ENCODE peak calls at places on chromosome 2, in seven cellular contexts. I, N, B, C, K, Q and W are unnamed samples.
A peak's percentile ranks its signal among the peaks of the same experiment; 100 is the strongest.

GRCh38 chr2:183946193-183946592 is 652.1 kb upstream of the ZNF804A start:
- DNase-seq in I (no peak), N (no peak), B (no peak), C (no peak), K (no peak), Q (no peak), W (no peak)

GRCh38 chr2:30693821-30694281 is 113.4 kb downstream of the CAPN13 start:
- DNase-seq in I (no peak), N (no peak), B (no peak), C (no peak), K (no peak), Q (no peak), W (no peak)

GRCh38 chr2:8886876-8887275 is 49.5 kb upstream of the KIDINS220 start:
- DNase-seq in I (no peak), N (no peak), B (no peak), C (no peak), K (no peak), Q (no peak), W (no peak)

GRCh38 chr2:156333951-156334495 is 1.5 kb upstream of the NR4A2 start:
- DNase-seq in I (no peak), N (peak; percentile 79), B (peak; percentile 49), C (peak; percentile 70), K (no peak), Q (no peak), W (peak; percentile 41)

GRCh38 chr2:15223887-15224286 is 337.2 kb downstream of the NBAS start:
- DNase-seq in I (peak; percentile 39), N (no peak), B (no peak), C (no peak), K (no peak), Q (no peak), W (no peak)

GRCh38 chr2:3585239-3586109 is 9.4 kb upstream of the COLEC11 start:
- DNase-seq in I (peak; percentile 24), N (peak; percentile 60), B (peak; percentile 82), C (no peak), K (no peak), Q (no peak), W (peak; percentile 54)

GRCh38 chr2:222673883-222674282 is 2.4 kb downstream of the MOGAT1 start:
- DNase-seq in I (no peak), N (no peak), B (no peak), C (no peak), K (no peak), Q (no peak), W (no peak)

GRCh38 chr2:234951386-234952269 is at the start of gene SH3BP4:
- DNase-seq in I (peak; percentile 62), N (peak; percentile 95), B (peak; percentile 99), C (no peak), K (peak; percentile 63), Q (no peak), W (peak; percentile 91)

GRCh38 chr2:136115183-136115751 is 2.7 kb downstream of the CXCR4 start:
- DNase-seq in I (no peak), N (no peak), B (no peak), C (no peak), K (no peak), Q (no peak), W (no peak)

GRCh38 chr2:23220687-23221086 is 164.3 kb upstream of the KLHL29 start:
- DNase-seq in I (no peak), N (no peak), B (no peak), C (no peak), K (no peak), Q (no peak), W (no peak)

GRCh38 chr2:14774569-14774968 is 142.1 kb downstream of the LRATD1 start:
- DNase-seq in I (no peak), N (no peak), B (no peak), C (no peak), K (no peak), Q (no peak), W (no peak)

GRCh38 chr2:69597105-69597504 is 46.4 kb downstream of the AAK1 start:
- DNase-seq in I (no peak), N (no peak), B (no peak), C (no peak), K (no peak), Q (no peak), W (no peak)

GRCh38 chr2:20052872-20053281 is 1.4 kb upstream of the LAPTM4A start:
- DNase-seq in I (peak; percentile 73), N (peak; percentile 84), B (peak; percentile 63), C (no peak), K (peak; percentile 81), Q (peak; percentile 57), W (peak; percentile 40)

GRCh38 chr2:97267411-97268074 is 154.6 kb downstream of the ANKRD36 start:
- DNase-seq in I (peak; percentile 1), N (peak; percentile 3), B (no peak), C (no peak), K (no peak), Q (no peak), W (peak; percentile 1)

GRCh38 chr2:20357588-20358394 is 7.1 kb upstream of the PUM2 start:
- DNase-seq in I (no peak), N (no peak), B (no peak), C (no peak), K (no peak), Q (no peak), W (no peak)

GRCh38 chr2:191274404-191274803 is 29.2 kb downstream of the MYO1B start:
- DNase-seq in I (no peak), N (no peak), B (no peak), C (no peak), K (no peak), Q (no peak), W (no peak)

GRCh38 chr2:28981016-28981441 is at the start of gene TOGARAM2:
- DNase-seq in I (no peak), N (peak; percentile 70), B (peak; percentile 55), C (no peak), K (no peak), Q (no peak), W (no peak)

GRCh38 chr2:218831378-218831990 is at the start of gene PRKAG3:
- DNase-seq in I (no peak), N (no peak), B (no peak), C (no peak), K (no peak), Q (no peak), W (peak; percentile 74)

GRCh38 chr2:240611601-240612210 is 13.6 kb upstream of the GPR35 start:
- DNase-seq in I (no peak), N (no peak), B (no peak), C (no peak), K (no peak), Q (no peak), W (no peak)

GRCh38 chr2:224951723-224952481 is 90.4 kb downstream of the DOCK10 start:
- DNase-seq in I (no peak), N (no peak), B (no peak), C (no peak), K (no peak), Q (no peak), W (no peak)

GRCh38 chr2:71156531-71156930 is 26.1 kb downstream of the MPHOSPH10 start:
- DNase-seq in I (peak; percentile 41), N (peak; percentile 26), B (no peak), C (no peak), K (no peak), Q (no peak), W (peak; percentile 52)

GRCh38 chr2:241620419-241620769 is 16.6 kb downstream of the THAP4 start:
- DNase-seq in I (peak; percentile 71), N (no peak), B (no peak), C (no peak), K (no peak), Q (peak; percentile 33), W (no peak)

GRCh38 chr2:171864357-171864985 is 29.6 kb downstream of the SLC25A12 start:
- DNase-seq in I (no peak), N (no peak), B (no peak), C (no peak), K (no peak), Q (no peak), W (no peak)

GRCh38 chr2:237629739-237630138 is 2.4 kb downstream of the LRRFIP1 start:
- DNase-seq in I (peak; percentile 52), N (no peak), B (no peak), C (no peak), K (no peak), Q (no peak), W (no peak)

GRCh38 chr2:76197842-76198448 is 487.2 kb upstream of the GCFC2 start:
- DNase-seq in I (peak; percentile 83), N (peak; percentile 86), B (no peak), C (no peak), K (no peak), Q (peak; percentile 19), W (peak; percentile 34)

GRCh38 chr2:37590119-37590571 is 81.3 kb downstream of the CDC42EP3 start:
- DNase-seq in I (peak; percentile 74), N (peak; percentile 37), B (no peak), C (no peak), K (no peak), Q (no peak), W (no peak)

GRCh38 chr2:29130295-29130694 is 15.1 kb downstream of the CLIP4 start:
- DNase-seq in I (peak; percentile 89), N (peak; percentile 45), B (no peak), C (no peak), K (peak; percentile 41), Q (no peak), W (no peak)

DNA sequence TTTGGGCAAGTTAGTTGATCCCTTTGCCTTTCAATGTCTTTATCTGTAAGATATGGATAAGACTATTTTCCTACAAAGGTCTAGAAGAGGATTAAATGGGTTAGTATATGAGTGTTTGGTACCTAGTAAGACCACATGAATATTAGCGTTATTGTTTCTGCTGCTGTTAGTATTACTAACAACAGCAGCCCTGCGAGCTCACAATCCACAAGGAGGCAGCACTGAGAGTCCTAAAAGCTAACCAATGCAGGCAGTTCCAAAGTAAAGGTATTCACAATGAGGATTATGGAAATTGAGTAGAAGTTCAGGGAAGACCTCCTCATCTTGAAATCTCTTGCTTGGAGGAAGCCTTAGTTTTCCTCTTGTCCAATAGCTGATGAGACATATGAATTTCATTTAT is 248.9 kb downstream of the TDRD15 start:
- DNase-seq in I (peak; percentile 17), N (peak; percentile 54), B (peak; percentile 26), C (no peak), K (peak; percentile 7), Q (no peak), W (peak; percentile 58)
- TF ChIP-seq CTCF in I (peak; percentile 50), N (peak; percentile 45), B (peak; percentile 16), C (no peak), K (peak; percentile 13), Q (no peak), W (peak; percentile 85)

GRCh38 chr2:230227216-230227615 is 1.7 kb downstream of the SP140 start:
- DNase-seq in I (no peak), N (no peak), B (no peak), C (no peak), K (no peak), Q (no peak), W (no peak)
- H3K4me3 ChIP-seq in I (no peak overlapping the region), N (no peak overlapping the region), B (no peak overlapping the region), C (no peak overlapping the region), K (no peak overlapping the region), Q (no peak overlapping the region), W (no peak overlapping the region)

DNA sequence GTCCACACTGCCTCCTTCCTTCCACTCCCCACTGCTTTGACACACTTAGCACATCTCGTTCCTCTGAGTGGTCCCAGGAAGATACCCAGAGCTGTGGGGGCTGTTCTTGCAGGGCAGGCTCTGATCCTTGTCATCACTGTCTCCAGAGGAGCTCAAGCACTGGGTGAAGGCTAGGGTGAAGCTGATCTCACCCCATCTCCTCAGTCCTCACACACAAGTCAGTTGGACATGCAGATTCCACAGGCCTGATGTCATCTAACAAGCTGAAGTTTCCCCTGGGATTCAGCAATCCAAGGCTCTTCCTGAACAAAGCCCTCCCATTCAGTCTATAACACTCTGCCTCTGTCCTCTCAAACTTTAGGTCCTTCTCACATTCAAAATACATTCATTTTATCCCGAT is 90.6 kb upstream of the RAB6C start:
- DNase-seq in I (no peak), N (peak; percentile 27), B (no peak), C (no peak), K (no peak), Q (no peak), W (no peak)
- H3K4me1 ChIP-seq in I (no peaks in the 10 kb centered on the region), N (no peaks in the 10 kb centered on the region), B (no peaks in the 10 kb centered on the region), C (no peaks in the 10 kb centered on the region), K (no peaks in the 10 kb centered on the region), Q (no peaks in the 10 kb centered on the region), W (no peaks in the 10 kb centered on the region)

GRCh38 chr2:233353769-233354499 is at the start of gene DGKD:
- DNase-seq in I (peak; percentile 58), N (peak; percentile 86), B (peak; percentile 99), C (peak; percentile 63), K (peak; percentile 45), Q (peak; percentile 29), W (peak; percentile 64)
- TF ChIP-seq CTCF in I (peak; percentile 30), N (peak; percentile 59), B (peak; percentile 41), C (no peak), K (peak; percentile 75), Q (no peak), W (peak; percentile 1)